ENCODE peak calls at places on chromosome 5, in four cellular contexts. One of them, this sample, is unnamed.

GRCh38 chr5:156883316-156883875 is 33.3 kb downstream of the PPP1R2B start:
- DNase-seq in GM03348: no peak
- DNase-seq in central memory CD4-positive, alpha-beta T cell: no peak
- DNase-seq in NCI-H2029 treated with DMSO at 0.1 percent for 48 hours: no peak
- DNase-seq in this sample: no peak

GRCh38 chr5:88672644-88673493 is 210.1 kb downstream of the MEF2C start:
- DNase-seq in GM03348: no peak
- DNase-seq in central memory CD4-positive, alpha-beta T cell: no peak
- DNase-seq in NCI-H2029 treated with DMSO at 0.1 percent for 48 hours: no peak
- DNase-seq in this sample: no peak

GRCh38 chr5:149961186-149961685 is 678 bp downstream of the SLC26A2 start:
- DNase-seq in GM03348: no peak
- DNase-seq in NCI-H2029 treated with DMSO at 0.1 percent for 48 hours: no peak
- DNase-seq in central memory CD4-positive, alpha-beta T cell: no peak
- DNase-seq in this sample: no peak

GRCh38 chr5:62778327-62779009 is 199.8 kb downstream of the LRRC70 start:
- DNase-seq in central memory CD4-positive, alpha-beta T cell: no peak
- DNase-seq in NCI-H2029 treated with DMSO at 0.1 percent for 48 hours: no peak
- DNase-seq in GM03348: no peak
- DNase-seq in this sample: no peak

GRCh38 chr5:53167836-53168235 is 58.3 kb upstream of the MOCS2 start:
- DNase-seq in central memory CD4-positive, alpha-beta T cell: no peak
- DNase-seq in GM03348: peak
- DNase-seq in NCI-H2029 treated with DMSO at 0.1 percent for 48 hours: no peak
- DNase-seq in this sample: no peak

GRCh38 chr5:156356238-156356637 is 29.3 kb downstream of the SGCD start:
- DNase-seq in NCI-H2029 treated with DMSO at 0.1 percent for 48 hours: no peak
- DNase-seq in central memory CD4-positive, alpha-beta T cell: no peak
- DNase-seq in GM03348: no peak
- DNase-seq in this sample: no peak

GRCh38 chr5:145941677-145942130 is 5.3 kb downstream of the SH3RF2 start:
- DNase-seq in NCI-H2029 treated with DMSO at 0.1 percent for 48 hours: no peak
- DNase-seq in central memory CD4-positive, alpha-beta T cell: no peak
- DNase-seq in GM03348: no peak
- DNase-seq in this sample: no peak

GRCh38 chr5:157384971-157385709 is 74.9 kb upstream of the NIPAL4 start:
- DNase-seq in central memory CD4-positive, alpha-beta T cell: no peak
- DNase-seq in NCI-H2029 treated with DMSO at 0.1 percent for 48 hours: no peak
- DNase-seq in GM03348: peak
- DNase-seq in this sample: no peak

GRCh38 chr5:66606713-66607112 is 10.5 kb downstream of the MAST4 start:
- DNase-seq in NCI-H2029 treated with DMSO at 0.1 percent for 48 hours: no peak
- DNase-seq in GM03348: no peak
- DNase-seq in central memory CD4-positive, alpha-beta T cell: no peak
- DNase-seq in this sample: no peak

GRCh38 chr5:120817044-120817985 is 353.2 kb downstream of the PRR16 start:
- DNase-seq in GM03348: peak
- DNase-seq in central memory CD4-positive, alpha-beta T cell: no peak
- DNase-seq in NCI-H2029 treated with DMSO at 0.1 percent for 48 hours: no peak
- DNase-seq in this sample: no peak

GRCh38 chr5:65774346-65774745 is 52.3 kb downstream of the NLN start:
- DNase-seq in GM03348: peak
- DNase-seq in NCI-H2029 treated with DMSO at 0.1 percent for 48 hours: no peak
- DNase-seq in central memory CD4-positive, alpha-beta T cell: no peak
- DNase-seq in this sample: no peak

GRCh38 chr5:79966479-79966878 is 24.6 kb downstream of the MTX3 start:
- DNase-seq in central memory CD4-positive, alpha-beta T cell: no peak
- DNase-seq in NCI-H2029 treated with DMSO at 0.1 percent for 48 hours: no peak
- DNase-seq in GM03348: no peak
- DNase-seq in this sample: no peak

GRCh38 chr5:138354926-138355378 is 2.5 kb downstream of the KDM3B start:
- DNase-seq in central memory CD4-positive, alpha-beta T cell: peak
- DNase-seq in GM03348: peak
- DNase-seq in NCI-H2029 treated with DMSO at 0.1 percent for 48 hours: no peak
- DNase-seq in this sample: peak

GRCh38 chr5:139636975-139637408 is 11.2 kb upstream of the CXXC5 start:
- DNase-seq in NCI-H2029 treated with DMSO at 0.1 percent for 48 hours: no peak
- DNase-seq in central memory CD4-positive, alpha-beta T cell: no peak
- DNase-seq in GM03348: no peak
- DNase-seq in this sample: peak

GRCh38 chr5:134374234-134374633 is 2.9 kb downstream of the UBE2B start:
- DNase-seq in NCI-H2029 treated with DMSO at 0.1 percent for 48 hours: no peak
- DNase-seq in central memory CD4-positive, alpha-beta T cell: no peak
- DNase-seq in GM03348: no peak
- DNase-seq in this sample: no peak

GRCh38 chr5:81630721-81631120 is 120.2 kb downstream of the SSBP2 start:
- DNase-seq in NCI-H2029 treated with DMSO at 0.1 percent for 48 hours: no peak
- DNase-seq in central memory CD4-positive, alpha-beta T cell: peak
- DNase-seq in GM03348: no peak
- DNase-seq in this sample: no peak

GRCh38 chr5:65262590-65263189 is 219.0 kb downstream of the ADAMTS6 start:
- DNase-seq in NCI-H2029 treated with DMSO at 0.1 percent for 48 hours: no peak
- DNase-seq in GM03348: peak
- DNase-seq in central memory CD4-positive, alpha-beta T cell: no peak
- DNase-seq in this sample: no peak

GRCh38 chr5:143536364-143536763 is 132.9 kb upstream of the NR3C1 start:
- DNase-seq in central memory CD4-positive, alpha-beta T cell: no peak
- DNase-seq in GM03348: peak
- DNase-seq in NCI-H2029 treated with DMSO at 0.1 percent for 48 hours: no peak
- DNase-seq in this sample: no peak

GRCh38 chr5:33855396-33855795 is 36.4 kb downstream of the ADAMTS12 start:
- DNase-seq in central memory CD4-positive, alpha-beta T cell: no peak
- DNase-seq in NCI-H2029 treated with DMSO at 0.1 percent for 48 hours: no peak
- DNase-seq in GM03348: no peak
- DNase-seq in this sample: no peak

GRCh38 chr5:9467199-9468069 is 78.4 kb downstream of the SEMA5A start:
- DNase-seq in central memory CD4-positive, alpha-beta T cell: no peak
- DNase-seq in GM03348: peak
- DNase-seq in NCI-H2029 treated with DMSO at 0.1 percent for 48 hours: no peak
- DNase-seq in this sample: no peak

GRCh38 chr5:4907636-4908035 is 232.5 kb upstream of the ADAMTS16 start:
- DNase-seq in GM03348: no peak
- DNase-seq in central memory CD4-positive, alpha-beta T cell: no peak
- DNase-seq in NCI-H2029 treated with DMSO at 0.1 percent for 48 hours: no peak
- DNase-seq in this sample: no peak

GRCh38 chr5:17187401-17187800 is 30.0 kb upstream of the BASP1 start:
- DNase-seq in central memory CD4-positive, alpha-beta T cell: no peak
- DNase-seq in GM03348: peak
- DNase-seq in NCI-H2029 treated with DMSO at 0.1 percent for 48 hours: no peak
- DNase-seq in this sample: no peak

GRCh38 chr5:7606840-7607453 is 211.0 kb downstream of the ADCY2 start:
- DNase-seq in central memory CD4-positive, alpha-beta T cell: no peak
- DNase-seq in NCI-H2029 treated with DMSO at 0.1 percent for 48 hours: no peak
- DNase-seq in GM03348: no peak
- DNase-seq in this sample: no peak

GRCh38 chr5:137392261-137392660 is 106.9 kb downstream of the SPOCK1 start:
- DNase-seq in NCI-H2029 treated with DMSO at 0.1 percent for 48 hours: no peak
- DNase-seq in central memory CD4-positive, alpha-beta T cell: no peak
- DNase-seq in GM03348: no peak
- DNase-seq in this sample: no peak

GRCh38 chr5:88727705-88728313 is 155.2 kb downstream of the MEF2C start:
- DNase-seq in NCI-H2029 treated with DMSO at 0.1 percent for 48 hours: peak
- DNase-seq in GM03348: peak
- DNase-seq in central memory CD4-positive, alpha-beta T cell: peak
- DNase-seq in this sample: peak

GRCh38 chr5:109690456-109691247 is 925 bp downstream of the MAN2A1 start:
- DNase-seq in NCI-H2029 treated with DMSO at 0.1 percent for 48 hours: no peak
- DNase-seq in GM03348: peak
- DNase-seq in central memory CD4-positive, alpha-beta T cell: peak
- DNase-seq in this sample: peak

GRCh38 chr5:141508440-141508807 is 19.5 kb downstream of the PCDHGC5 start:
- DNase-seq in central memory CD4-positive, alpha-beta T cell: no peak
- DNase-seq in NCI-H2029 treated with DMSO at 0.1 percent for 48 hours: no peak
- DNase-seq in GM03348: no peak
- DNase-seq in this sample: no peak

GRCh38 chr5:1523480-1523792 is 324 bp downstream of the LPCAT1 start:
- DNase-seq in central memory CD4-positive, alpha-beta T cell: no peak
- DNase-seq in NCI-H2029 treated with DMSO at 0.1 percent for 48 hours: no peak
- DNase-seq in GM03348: no peak
- DNase-seq in this sample: no peak

GRCh38 chr5:145237843-145238242 is 597.3 kb downstream of the PRELID2 start:
- DNase-seq in GM03348: no peak
- DNase-seq in central memory CD4-positive, alpha-beta T cell: no peak
- DNase-seq in NCI-H2029 treated with DMSO at 0.1 percent for 48 hours: peak
- DNase-seq in this sample: no peak

GRCh38 chr5:113179156-113179555 is 202.6 kb downstream of the DCP2 start:
- DNase-seq in central memory CD4-positive, alpha-beta T cell: no peak
- DNase-seq in NCI-H2029 treated with DMSO at 0.1 percent for 48 hours: no peak
- DNase-seq in GM03348: peak
- DNase-seq in this sample: no peak

GRCh38 chr5:15008476-15008875 is 136.9 kb upstream of the ANKH start:
- DNase-seq in central memory CD4-positive, alpha-beta T cell: no peak
- DNase-seq in GM03348: peak
- DNase-seq in NCI-H2029 treated with DMSO at 0.1 percent for 48 hours: peak
- DNase-seq in this sample: no peak

GRCh38 chr5:150000990-150001659 is 586 bp downstream of the HMGXB3 start:
- DNase-seq in NCI-H2029 treated with DMSO at 0.1 percent for 48 hours: no peak
- DNase-seq in GM03348: peak
- DNase-seq in central memory CD4-positive, alpha-beta T cell: peak
- DNase-seq in this sample: no peak

GRCh38 chr5:88675159-88675757 is 207.7 kb downstream of the MEF2C start:
- DNase-seq in GM03348: no peak
- DNase-seq in NCI-H2029 treated with DMSO at 0.1 percent for 48 hours: peak
- DNase-seq in central memory CD4-positive, alpha-beta T cell: no peak
- DNase-seq in this sample: no peak